ENCODE peak calls at places on chromosomes 3 and 15, in five cellular contexts. B is psoas muscle; O is tibial nerve; M is fibroblast of gingiva; N is stimulated activated CD4-positive, alpha-beta T cell treated with anti-CD3 and anti-CD28 coated beads, Interleukin-4, amount 100 ng/mL, for 48 hours. Z is an unnamed sample.

GRCh38 chr3:159872374-159873109 is 116.1 kb upstream of the IL12A start:
- DNase-seq in B (no peak), O (no peak), M (peak), N (no peak), Z (no peak)

GRCh38 chr3:42489937-42490227 is 12.6 kb upstream of the VIPR1 start:
- DNase-seq in B (no peak), O (no peak), M (no peak), N (no peak), Z (no peak)

GRCh38 chr3:195114026-195114425 is 156.9 kb downstream of the XXYLT1 start:
- DNase-seq in B (no peak), O (no peak), M (no peak), N (no peak), Z (peak)

GRCh38 chr3:43765417-43766030 is 74.8 kb downstream of the ABHD5 start:
- DNase-seq in B (peak), O (peak), M (peak), N (no peak), Z (peak)

GRCh38 chr3:138047596-138048195 is 37.7 kb downstream of the CLDN18 start:
- DNase-seq in B (no peak), O (no peak), M (no peak), N (no peak), Z (no peak)

GRCh38 chr3:109532257-109533216 is 195.2 kb upstream of the DPPA4 start:
- DNase-seq in B (no peak), O (peak), M (peak), N (peak), Z (no peak)

GRCh38 chr15:66799242-66799641 is 97.2 kb downstream of the SMAD6 start:
- DNase-seq in B (no peak), O (no peak), M (no peak), N (no peak), Z (peak)

GRCh38 chr15:52529940-52530339 is 1.3 kb upstream of the MYO5A start:
- DNase-seq in B (no peak), O (no peak), M (no peak), N (no peak), Z (no peak)

GRCh38 chr3:42537350-42537749 is 34.9 kb downstream of the VIPR1 start:
- DNase-seq in B (no peak), O (no peak), M (peak), N (no peak), Z (no peak)

GRCh38 chr15:59501531-59502113 is 63.6 kb downstream of the FAM81A start:
- DNase-seq in B (no peak), O (no peak), M (no peak), N (no peak), Z (no peak)

GRCh38 chr15:81950841-81951414 is 94.9 kb downstream of the MEX3B start:
- DNase-seq in B (no peak), O (no peak), M (no peak), N (no peak), Z (no peak)

GRCh38 chr3:184186902-184187207 is 856 bp downstream of the ABCF3 start:
- DNase-seq in B (no peak), O (no peak), M (no peak), N (no peak), Z (no peak)

GRCh38 chr3:47540281-47540680 is 26.8 kb upstream of the ELP6 start:
- DNase-seq in B (no peak), O (no peak), M (no peak), N (no peak), Z (no peak)

GRCh38 chr15:79186616-79187015 is 95.9 kb upstream of the ANKRD34C start:
- DNase-seq in B (no peak), O (no peak), M (no peak), N (no peak), Z (no peak)

GRCh38 chr15:70628542-70628941 is 134.8 kb downstream of the UACA start:
- DNase-seq in B (no peak), O (no peak), M (no peak), N (no peak), Z (no peak)

GRCh38 chr3:155070932-155071387 is 9.2 kb upstream of the MME start:
- DNase-seq in B (no peak), O (no peak), M (peak), N (no peak), Z (no peak)

GRCh38 chr3:58192076-58192475 is 18.7 kb downstream of the DNASE1L3 start:
- DNase-seq in B (no peak), O (no peak), M (no peak), N (no peak), Z (no peak)

GRCh38 chr3:44880284-44880683 is 5.9 kb downstream of the TGM4 start:
- DNase-seq in B (no peak), O (no peak), M (no peak), N (no peak), Z (no peak)

GRCh38 chr3:11720220-11721113 is 76.8 kb upstream of the VGLL4 start:
- DNase-seq in B (peak), O (peak), M (peak), N (peak), Z (peak)

GRCh38 chr15:66609876-66610275 is 44.1 kb upstream of the LCTL start:
- DNase-seq in B (no peak), O (no peak), M (no peak), N (no peak), Z (no peak)

GRCh38 chr3:46990573-46991374 is 11.3 kb downstream of the NBEAL2 start:
- DNase-seq in B (peak), O (peak), M (no peak), N (no peak), Z (no peak)

GRCh38 chr3:84538597-84538996 is 420.2 kb upstream of the CADM2 start:
- DNase-seq in B (no peak), O (no peak), M (no peak), N (no peak), Z (no peak)

GRCh38 chr3:30286007-30286669 is 320.3 kb upstream of the TGFBR2 start:
- DNase-seq in B (peak), O (peak), M (peak), N (no peak), Z (peak)

GRCh38 chr3:4231041-4231440 is 72.1 kb upstream of the SETMAR start:
- DNase-seq in B (no peak), O (no peak), M (no peak), N (no peak), Z (no peak)

GRCh38 chr15:42108808-42109207 is 14.4 kb upstream of the PLA2G4D start:
- DNase-seq in B (no peak), O (no peak), M (no peak), N (no peak), Z (no peak)

GRCh38 chr15:51758645-51759044 is 7.2 kb downstream of the TMOD2 start:
- DNase-seq in B (peak), O (peak), M (peak), N (no peak), Z (no peak)

GRCh38 chr15:59696332-59696731 is 7.2 kb upstream of the BNIP2 start:
- DNase-seq in B (no peak), O (no peak), M (no peak), N (no peak), Z (no peak)

GRCh38 chr15:22226034-22226790 is 145.9 kb downstream of the OR4M2 start:
- DNase-seq in B (no peak), O (no peak), M (no peak), N (no peak), Z (no peak)

GRCh38 chr15:31304736-31305365 is 21.8 kb upstream of the KLF13 start:
- DNase-seq in B (no peak), O (no peak), M (no peak), N (no peak), Z (no peak)

Z was measured in tibial artery.